ENCODE peak calls at places on chromosomes 16 and 17, in eight cellular contexts. V, N, Y, U, W, M, A and Q are unnamed samples.

GRCh38 chr17:63189082-63189481 is 223.0 kb downstream of the TANC2 start:
- DNase-seq in M (no peak), V (peak), W (peak), A (no peak), N (peak), U (no peak), Y (no peak), Q (peak)

GRCh38 chr16:87436225-87437172 is 44.4 kb downstream of the MAP1LC3B start:
- DNase-seq in M (no peak), V (peak), A (no peak), U (no peak), Y (no peak), W (peak), N (peak), Q (no peak)

GRCh38 chr17:59845595-59846390 is 47.0 kb downstream of the TUBD1 start:
- DNase-seq in Y (no peak), M (peak), N (peak), A (no peak), W (peak), V (peak), U (peak), Q (peak)

GRCh38 chr16:30637952-30638351 is 12.8 kb upstream of the PRR14 start:
- DNase-seq in M (no peak), A (peak), Y (peak), N (peak), V (peak), U (peak), W (no peak), Q (peak)

GRCh38 chr17:82048571-82048971 is 3.0 kb downstream of the RFNG start:
- DNase-seq in Y (no peak), W (no peak), V (no peak), N (no peak), M (no peak), A (no peak), U (no peak), Q (no peak)

GRCh38 chr16:67246081-67246944 is 968 bp downstream of the FHOD1 start:
- DNase-seq in U (peak), W (peak), Y (peak), N (peak), V (peak), M (peak), A (no peak), Q (peak)

GRCh38 chr16:73354426-73354825 is 306.5 kb upstream of the ZFHX3 start:
- DNase-seq in W (no peak), Y (no peak), U (no peak), N (no peak), V (no peak), M (no peak), A (no peak), Q (no peak)

GRCh38 chr17:19911033-19911432 is 43.3 kb upstream of the ULK2 start:
- DNase-seq in V (no peak), A (no peak), N (no peak), U (no peak), Y (no peak), W (no peak), M (no peak), Q (no peak)

GRCh38 chr17:46822388-46822921 is 4.0 kb upstream of the WNT3 start:
- DNase-seq in U (peak), N (no peak), V (no peak), A (no peak), W (no peak), M (no peak), Y (no peak), Q (no peak)

GRCh38 chr17:75998327-75998795 is 2.3 kb upstream of the CDK3 start:
- DNase-seq in U (no peak), A (no peak), W (no peak), V (no peak), N (no peak), Y (no peak), M (no peak), Q (no peak)

GRCh38 chr17:41772218-41772585 is 14.3 kb downstream of the JUP start:
- DNase-seq in A (no peak), M (peak), U (no peak), V (no peak), W (no peak), N (no peak), Y (no peak), Q (peak)

GRCh38 chr16:69311533-69312388 is 611 bp downstream of the VPS4A start:
- DNase-seq in V (peak), W (no peak), N (no peak), A (peak), U (peak), M (no peak), Y (peak), Q (peak)

GRCh38 chr16:74657873-74658642 is 8.6 kb downstream of the RFWD3 start:
- DNase-seq in A (no peak), V (no peak), Y (no peak), M (no peak), W (no peak), N (no peak), U (no peak), Q (peak)

GRCh38 chr17:306536-307294 is 45.9 kb downstream of the RPH3AL start:
- DNase-seq in A (no peak), V (no peak), U (no peak), W (no peak), N (no peak), M (no peak), Y (no peak), Q (no peak)

GRCh38 chr17:56112086-56112485 is 41.2 kb upstream of the ANKFN1 start:
- DNase-seq in N (peak), U (no peak), V (no peak), M (no peak), Y (no peak), A (no peak), W (peak), Q (no peak)

GRCh38 chr17:35809855-35810461 is 674 bp downstream of the TAF15 start:
- DNase-seq in W (no peak), Y (no peak), V (peak), M (no peak), N (peak), U (no peak), A (no peak), Q (peak)

GRCh38 chr16:89291355-89291754 is 73.9 kb downstream of the ZNF778 start:
- DNase-seq in U (no peak), N (no peak), V (no peak), Y (no peak), W (no peak), M (no peak), A (no peak), Q (no peak)

GRCh38 chr16:80778707-80779106 is 25.7 kb downstream of the CDYL2 start:
- DNase-seq in W (no peak), A (no peak), V (no peak), U (no peak), N (no peak), M (no peak), Y (no peak), Q (no peak)

GRCh38 chr17:3687949-3688614 is 7.9 kb downstream of the P2RX5 start:
- DNase-seq in V (no peak), Y (peak), N (no peak), W (no peak), A (no peak), M (no peak), U (no peak), Q (no peak)

GRCh38 chr17:74813793-74814192 is 37.6 kb upstream of the NAT9 start:
- DNase-seq in A (no peak), U (no peak), V (no peak), N (no peak), Y (no peak), W (no peak), M (no peak), Q (no peak)

GRCh38 chr17:66383353-66383752 is 80.9 kb downstream of the PRKCA start:
- DNase-seq in N (peak), A (no peak), U (no peak), M (no peak), Y (peak), V (peak), W (peak), Q (no peak)

GRCh38 chr17:55577687-55578086 is 66.4 kb upstream of the SMIM36 start:
- DNase-seq in A (peak), N (peak), W (no peak), Y (no peak), V (peak), M (peak), U (no peak), Q (peak)

GRCh38 chr16:35258381-35258780 is 1799.0 kb downstream of the TP53TG3F start:
- DNase-seq in N (no peak), Y (no peak), M (no peak), A (no peak), W (no peak), U (no peak), V (no peak), Q (no peak)

GRCh38 chr17:80859004-80859941 is 132.4 kb upstream of the CHMP6 start:
- DNase-seq in W (peak), Y (peak), U (no peak), N (peak), M (peak), V (peak), A (no peak), Q (peak)

GRCh38 chr17:49343273-49343672 is 18.8 kb downstream of the ZNF652 start:
- DNase-seq in U (no peak), V (peak), Y (peak), W (peak), M (no peak), N (peak), A (no peak), Q (peak)

GRCh38 chr16:87829123-87829980 is 40.0 kb downstream of the SLC7A5 start:
- DNase-seq in V (no peak), U (no peak), A (no peak), Y (peak), N (no peak), M (no peak), W (no peak), Q (no peak)

GRCh38 chr16:56667581-56668571 is at the start of gene MT1G:
- DNase-seq in U (no peak), N (no peak), V (peak), W (no peak), A (peak), Y (peak), M (no peak), Q (no peak)

GRCh38 chr17:82583720-82584234 is 64.2 kb downstream of the FOXK2 start:
- DNase-seq in V (no peak), Y (no peak), N (peak), U (no peak), W (no peak), A (no peak), M (peak), Q (no peak)

GRCh38 chr17:40323731-40324650 is 15.0 kb downstream of the RARA start:
- DNase-seq in M (peak), U (no peak), W (no peak), A (peak), Y (no peak), N (peak), V (peak), Q (no peak)

GRCh38 chr17:70318061-70318460 is 148.7 kb downstream of the KCNJ2 start:
- DNase-seq in W (no peak), U (no peak), Y (no peak), A (no peak), N (peak), V (no peak), M (no peak), Q (no peak)

GRCh38 chr16:79008869-79009179 is 591.7 kb downstream of the MAF start:
- DNase-seq in M (no peak), W (no peak), N (no peak), A (no peak), U (no peak), Y (no peak), V (no peak), Q (peak)

GRCh38 chr17:3761061-3761917 is 37.6 kb downstream of the HASPIN start:
- DNase-seq in M (no peak), U (no peak), Y (no peak), A (no peak), W (no peak), V (no peak), N (no peak), Q (no peak)

GRCh38 chr16:56425439-56425832 is at the start of gene AMFR:
- DNase-seq in V (peak), Y (peak), M (peak), N (peak), W (peak), A (peak), U (peak), Q (peak)

GRCh38 chr17:28575126-28575795 is 1.4 kb downstream of the ALDOC start:
- DNase-seq in Y (no peak), A (no peak), M (no peak), U (no peak), N (no peak), V (peak), W (no peak), Q (no peak)

GRCh38 chr17:77316191-77316641 is 175.4 kb downstream of the SEC14L1 start:
- DNase-seq in W (peak), M (peak), U (no peak), V (peak), A (no peak), Y (no peak), N (peak), Q (peak)

GRCh38 chr17:55731586-55732250 is 9.1 kb upstream of the TMEM100 start:
- DNase-seq in M (no peak), U (no peak), A (no peak), Y (peak), N (peak), V (peak), W (no peak), Q (no peak)

GRCh38 chr17:31321481-31321880 is at the start of gene EVI2A:
- DNase-seq in N (peak), A (peak), U (no peak), W (peak), M (peak), Y (peak), V (peak), Q (peak)
- H3K4me3 ChIP-seq in N (peak), A (peak), U (no peak), W (peak), M (peak), Y (no peak), V (peak), Q (peak)

GRCh38 chr16:3305109-3306068 is at the start of the genes TIGD7 and ZNF75A:
- DNase-seq in V (peak), U (peak), A (peak), N (peak), M (peak), Y (peak), W (peak), Q (peak)

GRCh38 chr16:3306078-3306477 is 781 bp downstream of the ZNF75A start:
- DNase-seq in M (no peak), V (no peak), W (no peak), U (no peak), Y (no peak), N (no peak), A (no peak), Q (no peak)

GRCh38 chr16:3304370-3304769 is 860 bp downstream of the TIGD7 start:
- DNase-seq in V (peak), U (no peak), W (no peak), Y (no peak), N (peak), A (no peak), M (no peak), Q (no peak)
- H3K4me3 ChIP-seq in V (peak), U (peak), W (peak), Y (peak), N (peak), A (no peak), M (peak), Q (peak)

DNA sequence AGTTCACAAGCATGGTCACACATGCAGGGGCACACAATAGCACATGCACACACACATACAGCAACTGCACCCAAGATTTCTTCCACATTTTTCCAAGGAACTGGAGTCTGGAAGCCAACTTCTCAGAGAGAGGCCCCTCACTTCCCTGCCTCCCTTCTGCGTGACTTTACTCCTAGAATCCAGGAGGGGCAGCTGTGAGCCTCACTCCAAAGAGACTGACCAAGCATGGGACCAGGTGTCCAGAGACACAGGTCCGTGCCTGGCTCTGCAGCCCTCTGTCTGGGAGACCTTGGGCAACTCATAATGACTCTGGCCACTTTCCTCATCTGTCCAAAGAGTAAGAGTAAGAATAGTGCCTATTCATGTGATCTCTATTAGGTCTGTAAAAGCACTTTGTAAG is 104.7 kb upstream of the TMEM132E start:
- DNase-seq in N (no peak), Y (no peak), V (no peak), A (no peak), M (no peak), W (no peak), U (no peak), Q (no peak)
- H3K4me3 ChIP-seq in N (no peak), Y (no peak), V (no peak), A (no peak), M (no peak), W (no peak), U (no peak), Q (no peak)

GRCh38 chr17:68320311-68320865 is 29.1 kb downstream of the ARSG start:
- DNase-seq in N (no peak), M (no peak), W (no peak), U (no peak), V (no peak), Y (no peak), A (no peak), Q (peak)
- H3K4me3 ChIP-seq in N (no peak), M (no peak), W (no peak), U (no peak), V (no peak), Y (no peak), A (no peak), Q (no peak)

GRCh38 chr17:5281814-5282638 is at the start of gene RABEP1:
- DNase-seq in N (peak), Y (peak), W (peak), M (peak), A (peak), V (peak), U (peak), Q (peak)

GRCh38 chr17:5286846-5287245 is 4.8 kb downstream of the RABEP1 start:
- DNase-seq in U (no peak), W (no peak), Y (no peak), N (no peak), A (no peak), V (no peak), M (no peak), Q (no peak)

GRCh38 chr17:5282639-5283217 is 644 bp downstream of the RABEP1 start:
- DNase-seq in U (no peak), Y (peak), V (peak), M (peak), A (peak), W (no peak), N (no peak), Q (peak)

GRCh38 chr17:5283531-5284315 is 1.6 kb downstream of the RABEP1 start:
- DNase-seq in V (peak), A (no peak), M (no peak), U (no peak), N (no peak), Y (no peak), W (no peak), Q (peak)
- H3K4me3 ChIP-seq in V (peak), A (peak), M (peak), U (peak), N (peak), Y (peak), W (peak), Q (peak)

DNA sequence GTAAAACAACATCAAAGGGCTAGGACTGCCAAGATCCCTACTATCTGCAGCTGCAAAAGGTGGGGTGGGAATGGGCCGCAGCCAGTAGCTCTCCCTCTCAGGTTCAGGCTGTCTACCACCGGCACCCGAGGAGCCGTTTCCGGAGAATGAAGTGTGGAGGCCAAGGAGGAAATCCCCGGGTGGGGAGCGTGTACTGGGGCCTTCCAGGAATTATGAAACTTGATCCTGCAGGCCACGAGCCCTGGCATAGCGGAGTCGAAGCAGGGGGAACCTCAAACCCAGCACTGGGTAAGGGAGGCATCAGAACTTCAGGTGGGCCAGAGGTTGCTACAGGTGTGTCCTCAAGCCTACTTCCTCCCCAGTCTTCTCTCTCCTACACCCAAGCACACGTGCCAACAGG is 5.1 kb downstream of the INPP5K start:
- DNase-seq in V (peak), U (no peak), Y (peak), N (no peak), M (no peak), W (no peak), A (no peak), Q (no peak)
- H3K4me3 ChIP-seq in V (no peak), U (no peak), Y (no peak), N (no peak), M (no peak), W (no peak), A (no peak), Q (no peak)

GRCh38 chr17:32929288-32929574 is 1.3 kb downstream of the TMEM98 start:
- DNase-seq in Y (no peak), V (peak), M (no peak), U (no peak), A (no peak), N (no peak), W (no peak), Q (no peak)
- H3K4me3 ChIP-seq in Y (peak), V (peak), M (peak), U (no peak), A (no peak), N (peak), W (peak), Q (peak)

DNA sequence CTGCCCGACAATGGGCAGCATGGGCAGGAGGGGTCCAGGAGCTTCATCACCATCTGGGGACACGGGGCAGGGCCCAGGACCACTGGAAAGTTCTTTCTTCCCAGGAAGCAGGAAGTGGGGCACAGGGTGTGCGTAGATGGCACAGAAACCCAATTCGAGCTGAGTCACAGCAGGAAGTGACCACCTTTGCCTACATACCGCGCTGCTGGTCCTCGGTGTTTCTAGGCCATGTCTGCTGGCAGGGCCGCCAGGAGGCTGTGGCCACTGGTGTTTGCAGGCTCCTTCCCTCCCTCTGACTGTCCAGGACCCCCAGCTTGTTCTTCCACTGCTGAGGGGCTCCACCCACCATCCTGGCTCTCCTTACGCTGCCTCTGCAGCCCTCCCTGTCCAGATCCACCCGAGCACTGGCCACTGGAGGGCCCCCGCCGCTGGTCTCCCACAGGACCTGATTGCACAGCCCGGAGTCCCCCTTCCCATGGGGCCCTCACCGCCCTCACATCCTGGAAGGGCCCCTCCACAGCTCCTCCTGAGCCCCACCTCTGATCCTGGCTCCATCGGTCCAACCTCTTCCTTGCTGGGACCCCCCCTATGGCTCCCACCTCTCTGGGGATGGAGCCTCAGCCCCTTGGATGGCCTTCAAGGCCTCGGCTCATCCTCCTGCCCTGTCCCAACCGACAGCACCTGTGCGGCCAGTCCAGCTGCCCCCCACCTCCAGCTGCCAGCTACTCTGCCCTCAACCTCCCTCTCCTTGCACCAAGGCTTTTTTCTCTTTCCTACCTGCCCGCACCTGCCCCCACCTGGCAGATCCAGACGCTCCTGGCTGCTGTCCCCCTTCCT is 14.5 kb upstream of the RASD1 start:
- DNase-seq in Y (no peak), U (no peak), W (no peak), N (no peak), V (no peak), M (no peak), A (no peak), Q (no peak)
- H3K4me3 ChIP-seq in Y (no peak), U (no peak), W (no peak), N (no peak), V (no peak), M (no peak), A (no peak), Q (no peak)

DNA sequence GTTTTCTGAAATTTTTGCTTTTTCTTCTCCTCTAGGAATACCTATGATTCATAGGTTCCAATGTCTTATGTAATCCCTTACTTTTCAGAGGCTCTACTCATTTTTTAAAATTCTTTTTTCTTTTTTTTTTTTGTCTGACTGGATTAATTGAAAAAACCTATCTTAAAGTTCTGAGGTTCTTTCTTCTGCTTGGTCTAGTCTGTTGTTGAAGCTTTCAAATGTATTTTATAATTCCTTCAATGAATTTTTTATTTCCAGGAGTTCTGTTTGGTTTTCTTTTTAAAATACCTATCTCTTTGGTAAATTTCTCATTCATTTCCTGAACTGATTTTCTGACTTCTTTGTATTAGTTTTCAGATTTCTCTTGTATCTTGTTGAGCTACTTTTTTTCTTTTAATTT is 63.9 kb upstream of the ABCC11 start:
- DNase-seq in A (no peak), Y (no peak), U (no peak), M (no peak), N (no peak), V (no peak), W (no peak), Q (no peak)
- H3K4me3 ChIP-seq in A (no peak), Y (no peak), U (no peak), M (no peak), N (no peak), V (no peak), W (no peak), Q (no peak)